ENCODE peak calls at places on chromosomes 7 and 10, in nine cellular contexts. X, K, P, B, L, F, Y, N and U are unnamed samples.
A peak's percentile ranks its signal among the peaks of the same experiment; 100 is the strongest.

GRCh38 chr7:54995631-54996340 is 23.0 kb upstream of the EGFR start:
- DNase-seq in Y (peak; percentile 60), B (no peak), P (no peak), N (no peak), K (no peak), X (peak; percentile 80), F (peak; percentile 30), L (peak; percentile 22), U (no peak)

GRCh38 chr7:18824157-18824556 is 293.3 kb downstream of the TWIST1 start:
- DNase-seq in N (no peak), P (no peak), F (no peak), L (no peak), K (no peak), Y (no peak), B (no peak), X (no peak), U (no peak)

GRCh38 chr7:6286486-6286885 is 14.1 kb upstream of the CYTH3 start:
- DNase-seq in F (no peak), P (no peak), N (no peak), X (no peak), K (no peak), L (peak; percentile 73), Y (no peak), B (no peak), U (no peak)

GRCh38 chr7:148153611-148154010 is 437.0 kb upstream of the C7orf33 start:
- DNase-seq in K (no peak), F (no peak), X (no peak), Y (no peak), P (peak; percentile 94), B (no peak), N (no peak), L (no peak), U (no peak)

GRCh38 chr7:116799912-116800311 is 62.5 kb upstream of the CAPZA2 start:
- DNase-seq in B (no peak), P (no peak), L (no peak), N (no peak), K (no peak), X (no peak), Y (no peak), F (no peak), U (no peak)

GRCh38 chr7:101859411-101860106 is 42.1 kb downstream of the CUX1 start:
- DNase-seq in B (no peak), L (no peak), Y (no peak), X (no peak), P (no peak), K (no peak), F (no peak), N (no peak), U (no peak)

GRCh38 chr10:34061846-34062245 is 727.4 kb upstream of the NRP1 start:
- DNase-seq in P (no peak), L (no peak), F (no peak), B (no peak), X (no peak), N (no peak), Y (no peak), K (no peak), U (no peak)

GRCh38 chr10:113644185-113645120 is 19.4 kb downstream of the NRAP start:
- DNase-seq in Y (no peak), B (no peak), F (no peak), P (no peak), K (no peak), L (peak; percentile 61), N (no peak), X (no peak), U (no peak)

GRCh38 chr7:22561356-22561755 is 61.4 kb upstream of the STEAP1B start:
- DNase-seq in P (peak; percentile 76), B (no peak), K (no peak), L (peak; percentile 93), Y (peak; percentile 82), N (no peak), F (no peak), X (peak; percentile 100), U (no peak)

GRCh38 chr10:75431180-75432111 is at the start of gene LRMDA:
- DNase-seq in B (no peak), L (peak; percentile 78), P (peak; percentile 61), K (no peak), N (no peak), X (no peak), F (no peak), Y (no peak), U (no peak)

GRCh38 chr10:101839421-101840063 is 4.1 kb downstream of the KCNIP2 start:
- DNase-seq in K (no peak), L (peak; percentile 82), B (no peak), X (no peak), Y (no peak), P (peak; percentile 48), F (peak; percentile 71), N (peak; percentile 62), U (peak; percentile 71)

GRCh38 chr7:46315891-46316290 is 394.8 kb upstream of the IGFBP3 start:
- DNase-seq in F (no peak), K (no peak), X (no peak), B (no peak), N (no peak), P (no peak), L (peak; percentile 68), Y (peak; percentile 36), U (no peak)

GRCh38 chr10:122541541-122542002 is 19.0 kb upstream of the DMBT1 start:
- DNase-seq in X (no peak), K (no peak), Y (no peak), B (no peak), N (no peak), F (no peak), P (no peak), L (no peak), U (no peak)

GRCh38 chr7:1979591-1980560 is 252.9 kb downstream of the MAD1L1 start:
- DNase-seq in L (no peak), X (no peak), Y (no peak), K (no peak), P (no peak), B (no peak), F (no peak), N (no peak), U (peak; percentile 82)

GRCh38 chr10:14405076-14406065 is 74.6 kb upstream of the FRMD4A start:
- DNase-seq in Y (peak; percentile 47), K (no peak), F (no peak), X (peak; percentile 86), P (peak; percentile 13), L (peak; percentile 73), N (no peak), B (no peak), U (no peak)

GRCh38 chr10:89074120-89074519 is 83.5 kb downstream of the FAS start:
- DNase-seq in F (no peak), N (no peak), Y (no peak), B (no peak), P (no peak), X (no peak), K (no peak), L (no peak), U (no peak)

GRCh38 chr7:131556912-131557457 is 557 bp upstream of the PODXL start:
- DNase-seq in N (no peak), B (no peak), P (no peak), F (no peak), X (no peak), Y (no peak), K (no peak), L (no peak), U (no peak)

GRCh38 chr10:13299437-13300287 is at the start of gene PHYH:
- DNase-seq in K (peak; percentile 80), P (peak; percentile 87), B (peak; percentile 72), L (peak; percentile 96), X (no peak), Y (peak; percentile 83), F (peak; percentile 83), N (peak; percentile 75), U (peak; percentile 76)

GRCh38 chr10:86856156-86856555 is 99.7 kb downstream of the BMPR1A start:
- DNase-seq in X (no peak), P (no peak), Y (no peak), B (no peak), N (no peak), F (no peak), L (no peak), K (no peak), U (no peak)

GRCh38 chr10:34260904-34261303 is 554.2 kb downstream of the PARD3 start:
- DNase-seq in F (no peak), L (no peak), X (no peak), Y (no peak), K (no peak), P (no peak), N (no peak), B (no peak), U (no peak)

GRCh38 chr7:67344481-67345193 is 348.0 kb downstream of the TYW1 start:
- DNase-seq in K (no peak), B (peak; percentile 10), L (no peak), N (no peak), P (no peak), F (no peak), X (no peak), Y (no peak), U (no peak)

GRCh38 chr10:75723319-75723965 is 292.0 kb downstream of the LRMDA start:
- DNase-seq in P (no peak), X (no peak), K (no peak), Y (no peak), L (no peak), N (no peak), F (no peak), B (no peak), U (no peak)

GRCh38 chr10:133527779-133528271 is 662 bp downstream of the CYP2E1 start:
- DNase-seq in Y (no peak), K (no peak), F (no peak), B (no peak), P (peak; percentile 34), N (no peak), X (no peak), L (no peak), U (no peak)

GRCh38 chr10:84026821-84027257 is 112.5 kb upstream of the GHITM start:
- DNase-seq in Y (peak; percentile 19), X (no peak), L (peak; percentile 18), K (no peak), N (no peak), F (no peak), P (peak; percentile 11), B (no peak), U (no peak)

GRCh38 chr7:93931655-93932054 is 10.1 kb downstream of the GNG11 start:
- DNase-seq in B (no peak), L (no peak), K (no peak), N (no peak), X (no peak), Y (no peak), F (no peak), P (no peak), U (no peak)

GRCh38 chr7:118575393-118575948 is 351.0 kb downstream of the ANKRD7 start:
- DNase-seq in X (no peak), Y (no peak), F (no peak), P (no peak), N (no peak), L (no peak), B (no peak), K (no peak), U (no peak)

GRCh38 chr7:86479144-86479543 is 164.6 kb upstream of the GRM3 start:
- DNase-seq in Y (no peak), B (no peak), X (no peak), K (no peak), P (no peak), L (no peak), F (no peak), N (no peak), U (no peak)

GRCh38 chr7:118844748-118845147 is 620.2 kb downstream of the ANKRD7 start:
- DNase-seq in F (no peak), X (no peak), P (no peak), N (no peak), L (no peak), Y (no peak), K (no peak), B (no peak), U (no peak)

GRCh38 chr7:27196287-27196739 is 3.6 kb downstream of the HOXA13 start:
- DNase-seq in P (peak; percentile 77), Y (no peak), X (no peak), N (peak; percentile 64), B (peak; percentile 72), L (no peak), F (peak; percentile 86), K (peak; percentile 93), U (peak; percentile 69)

GRCh38 chr7:25009271-25009670 is 29.3 kb upstream of the OSBPL3 start:
- DNase-seq in X (peak; percentile 91), B (no peak), N (no peak), K (no peak), F (no peak), P (no peak), Y (no peak), L (peak; percentile 84), U (no peak)

GRCh38 chr10:93754761-93755160 is 3.0 kb upstream of the LGI1 start:
- DNase-seq in P (no peak), F (no peak), L (no peak), B (no peak), Y (no peak), K (no peak), X (no peak), N (no peak), U (no peak)